ENCODE peak calls at places on chromosomes 5 and 9, in six cellular contexts. N is stomach, Y is H1, X is Panc1, R is sigmoid colon, J is GM12892. L is an unnamed sample.

GRCh38 chr5:71880531-71880930 is 161.5 kb downstream of the CARTPT start:
- DNase-seq in N (no peak), Y (no peak), X (no peak), R (no peak), J (no peak), L (no peak)

GRCh38 chr9:123550797-123551196 is 194.8 kb downstream of the CRB2 start:
- DNase-seq in N (no peak), Y (no peak), X (no peak), R (no peak), J (no peak), L (no peak)

GRCh38 chr9:126756876-126757415 is 47.9 kb upstream of the ZBTB43 start:
- DNase-seq in N (no peak), Y (no peak), X (no peak), R (no peak), J (no peak), L (peak)

GRCh38 chr5:180338001-180338707 is 15.0 kb downstream of the GFPT2 start:
- DNase-seq in N (no peak), Y (no peak), X (no peak), R (no peak), J (no peak), L (no peak)

GRCh38 chr5:6402939-6403338 is 24.6 kb upstream of the MED10 start:
- DNase-seq in N (no peak), Y (no peak), X (no peak), R (no peak), J (no peak), L (no peak)

GRCh38 chr5:154519375-154519774 is 41.3 kb upstream of the HAND1 start:
- DNase-seq in N (no peak), Y (no peak), X (peak), R (no peak), J (no peak), L (no peak)

GRCh38 chr9:27865031-27865438 is 291.8 kb upstream of the C9orf72 start:
- DNase-seq in N (no peak), Y (no peak), X (no peak), R (no peak), J (no peak), L (no peak)

GRCh38 chr9:128414461-128414860 is 6.2 kb upstream of the CERCAM start:
- DNase-seq in N (no peak), Y (no peak), X (no peak), R (no peak), J (no peak), L (no peak)

GRCh38 chr9:38000735-38001134 is 68.3 kb downstream of the SHB start:
- DNase-seq in N (no peak), Y (no peak), X (no peak), R (no peak), J (no peak), L (no peak)

GRCh38 chr5:7927466-7928375 is 58.8 kb downstream of the MTRR start:
- DNase-seq in N (peak), Y (peak), X (peak), R (no peak), J (peak), L (no peak)

GRCh38 chr9:127637322-127637847 is 25.3 kb downstream of the STXBP1 start:
- DNase-seq in N (no peak), Y (no peak), X (no peak), R (no peak), J (no peak), L (no peak)

GRCh38 chr5:78496373-78496772 is 136.0 kb downstream of the SCAMP1 start:
- DNase-seq in N (peak), Y (no peak), X (no peak), R (no peak), J (no peak), L (no peak)

GRCh38 chr9:94173632-94174031 is 85.5 kb upstream of the ZNF169 start:
- DNase-seq in N (no peak), Y (no peak), X (no peak), R (no peak), J (no peak), L (no peak)

GRCh38 chr9:125932012-125932411 is 184.8 kb downstream of the PBX3 start:
- DNase-seq in N (no peak), Y (no peak), X (peak), R (peak), J (no peak), L (no peak)

GRCh38 chr5:57002959-57003485 is 51.1 kb upstream of the MIER3 start:
- DNase-seq in N (no peak), Y (no peak), X (no peak), R (no peak), J (no peak), L (no peak)

GRCh38 chr5:52705720-52706119 is 82.0 kb upstream of the ITGA1 start:
- DNase-seq in N (no peak), Y (no peak), X (no peak), R (no peak), J (no peak), L (no peak)

GRCh38 chr9:22158983-22159382 is 149.9 kb upstream of the CDKN2B start:
- DNase-seq in N (peak), Y (no peak), X (no peak), R (peak), J (no peak), L (peak)

GRCh38 chr9:76215066-76215465 is 179.2 kb downstream of the RFK start:
- DNase-seq in N (no peak), Y (no peak), X (no peak), R (no peak), J (no peak), L (no peak)

GRCh38 chr5:86757824-86758223 is 140.1 kb downstream of the COX7C start:
- DNase-seq in N (no peak), Y (no peak), X (no peak), R (no peak), J (no peak), L (no peak)

GRCh38 chr5:8908055-8908683 is 637.7 kb downstream of the SEMA5A start:
- DNase-seq in N (no peak), Y (peak), X (peak), R (no peak), J (no peak), L (no peak)

GRCh38 chr9:36878986-36879982 is 154.8 kb downstream of the PAX5 start:
- DNase-seq in N (no peak), Y (no peak), X (no peak), R (peak), J (peak), L (no peak)

GRCh38 chr5:63860379-63860778 is 101.9 kb downstream of the HTR1A start:
- DNase-seq in N (no peak), Y (no peak), X (no peak), R (no peak), J (no peak), L (no peak)

GRCh38 chr9:33245341-33245740 is 5.4 kb downstream of the SPINK4 start:
- DNase-seq in N (peak), Y (no peak), X (no peak), R (peak), J (no peak), L (no peak)

GRCh38 chr9:137298401-137298982 is 3.6 kb downstream of the NRARP start:
- DNase-seq in N (peak), Y (no peak), X (no peak), R (no peak), J (no peak), L (no peak)

GRCh38 chr5:72347801-72348305 is 27.7 kb downstream of the PTCD2 start:
- DNase-seq in N (no peak), Y (no peak), X (no peak), R (no peak), J (no peak), L (no peak)

GRCh38 chr5:106380736-106381135 is 1290.0 kb downstream of the EFNA5 start:
- DNase-seq in N (no peak), Y (no peak), X (no peak), R (no peak), J (no peak), L (no peak)

GRCh38 chr9:129736334-129736733 is 16.5 kb downstream of the PTGES start:
- DNase-seq in N (no peak), Y (no peak), X (no peak), R (no peak), J (no peak), L (no peak)

GRCh38 chr9:129735546-129735945 is 17.3 kb downstream of the PTGES start:
- DNase-seq in N (no peak), Y (no peak), X (no peak), R (no peak), J (no peak), L (no peak)

GRCh38 chr9:129740174-129740573 is 12.7 kb downstream of the PTGES start:
- DNase-seq in N (no peak), Y (no peak), X (no peak), R (no peak), J (no peak), L (no peak)

GRCh38 chr9:129739432-129739831 is 13.4 kb downstream of the PTGES start:
- DNase-seq in N (no peak), Y (no peak), X (no peak), R (no peak), J (no peak), L (no peak)

DNA sequence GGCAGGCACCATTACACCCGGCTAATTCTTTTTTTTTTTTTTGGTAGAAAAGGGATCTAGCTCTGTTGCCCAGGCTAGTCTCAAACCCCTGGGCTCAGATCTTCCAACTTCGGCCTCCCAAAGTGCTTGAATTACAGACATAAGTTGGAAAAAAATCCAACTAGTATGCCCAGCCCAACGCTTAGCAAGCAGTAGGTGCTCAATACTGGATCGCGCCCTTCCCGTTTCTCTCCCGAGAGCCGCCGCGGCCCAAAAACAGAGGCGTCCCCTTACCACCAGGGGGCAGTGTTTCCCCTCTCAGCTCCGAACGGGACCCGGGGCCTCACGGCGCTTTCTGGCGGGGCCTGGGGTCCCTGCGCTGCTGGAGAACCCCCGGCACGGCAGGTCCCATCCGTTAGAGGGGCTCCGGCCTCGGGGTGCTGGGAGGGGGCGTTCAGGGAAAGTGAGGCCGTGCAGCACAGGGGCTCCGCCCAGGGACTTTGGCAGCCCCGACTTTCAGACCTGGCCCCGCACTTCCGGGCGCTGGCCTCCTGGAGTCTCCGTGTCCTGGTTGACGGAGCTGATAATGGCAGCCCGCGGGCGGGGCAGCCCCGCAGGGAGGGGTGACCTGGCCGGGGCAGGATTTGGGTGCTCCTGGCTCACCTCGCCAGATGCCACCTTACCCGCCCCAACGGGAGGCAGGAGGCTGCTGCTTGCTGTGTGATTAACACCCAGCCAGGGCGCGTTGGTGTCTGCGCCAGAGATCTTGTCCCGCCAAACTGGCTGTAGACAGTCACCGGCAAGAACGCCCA is 15.2 kb downstream of the PTGES start:
- DNase-seq in N (peak), Y (no peak), X (no peak), R (peak), J (peak), L (peak)
- TF ChIP-seq POLR2AphosphoS5 in N (no peak), Y (no peak), X (no peak), R (no peak), J (no peak), L (no peak)

GRCh38 chr5:139443766-139444473 is 4.6 kb upstream of the DNAJC18 start:
- DNase-seq in N (no peak), Y (no peak), X (no peak), R (peak), J (no peak), L (no peak)

GRCh38 chr5:139446956-139447779 is 7.8 kb upstream of the DNAJC18 start:
- DNase-seq in N (no peak), Y (no peak), X (no peak), R (no peak), J (no peak), L (no peak)

GRCh38 chr5:139451176-139451575 is 11.4 kb downstream of the ECSCR start:
- DNase-seq in N (no peak), Y (no peak), X (no peak), R (no peak), J (no peak), L (no peak)

DNA sequence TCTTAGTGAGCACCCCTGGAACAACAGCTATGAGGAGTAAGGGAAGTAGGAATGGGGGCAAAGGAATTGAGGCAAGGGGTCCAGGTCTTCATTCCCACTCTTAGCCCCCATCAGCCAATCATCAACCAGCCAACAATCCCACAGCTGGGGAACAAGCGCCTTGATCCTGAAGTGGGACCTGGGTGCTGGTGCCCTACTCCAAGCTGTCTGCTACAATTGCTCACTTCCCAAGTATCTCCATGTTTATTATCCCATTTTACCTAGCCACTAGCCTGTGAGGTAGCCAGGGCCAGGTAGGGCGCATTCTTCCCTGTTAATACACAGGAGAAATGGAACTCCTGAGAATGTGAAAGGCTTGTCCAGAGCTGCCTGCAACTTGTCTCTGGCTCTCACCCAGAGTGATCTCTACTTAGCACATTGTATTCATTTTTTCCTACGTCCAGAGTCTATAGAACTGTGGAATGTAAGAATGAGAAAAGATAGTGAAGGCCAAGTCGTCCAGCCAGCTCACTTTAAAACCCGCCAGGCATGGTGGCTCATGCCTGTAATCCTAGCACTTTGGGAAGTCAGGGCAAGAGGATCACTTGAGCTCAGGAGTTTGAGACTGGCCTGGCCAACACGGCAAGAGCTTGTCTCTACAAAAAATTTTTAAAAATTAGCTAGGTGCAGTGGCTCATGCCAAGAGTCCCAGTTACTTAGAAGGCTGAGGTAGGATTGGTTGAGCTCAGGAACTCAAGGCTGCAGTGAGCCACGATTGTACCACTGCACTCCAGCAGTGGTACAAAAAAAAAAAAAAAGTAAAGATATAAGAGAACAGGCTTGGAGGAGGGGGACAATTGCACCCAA is 6.2 kb upstream of the DNAJC18 start:
- DNase-seq in N (no peak), Y (no peak), X (no peak), R (no peak), J (no peak), L (no peak)
- TF ChIP-seq POLR2AphosphoS5 in N (no peak), Y (no peak), X (no peak), R (no peak), J (no peak), L (no peak)

GRCh38 chr9:113410207-113411158 is at the start of the genes C9orf43 and POLE3:
- DNase-seq in N (peak), Y (peak), X (peak), R (peak), J (peak), L (peak)
- TF ChIP-seq POLR2AphosphoS5 in N (peak), Y (peak), X (peak), R (peak), J (peak), L (peak)

DNA sequence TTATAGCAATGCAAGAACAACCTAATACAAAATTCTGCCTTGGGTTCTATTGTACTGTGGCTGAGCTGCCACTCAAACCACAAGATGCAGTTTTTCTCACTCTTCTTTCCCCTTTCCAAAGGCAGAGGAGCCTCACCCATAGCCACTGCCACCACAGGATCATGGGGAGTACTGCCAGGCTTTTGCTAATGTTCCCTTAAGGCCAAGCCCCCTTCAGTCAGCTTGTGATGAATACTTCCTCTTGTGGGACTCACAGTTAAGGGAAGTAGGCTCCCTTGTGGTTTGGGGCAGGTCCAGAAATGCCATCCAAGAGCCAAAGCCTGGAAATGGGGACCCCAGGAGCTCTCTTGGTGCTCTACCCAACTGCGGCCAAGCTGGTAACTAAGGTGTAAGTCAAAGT is 258.7 kb downstream of the SPATA31D1 start:
- DNase-seq in N (no peak), Y (no peak), X (no peak), R (no peak), J (no peak), L (no peak)
- TF ChIP-seq POLR2AphosphoS5 in N (no peak), Y (no peak), X (no peak), R (no peak), J (no peak), L (no peak)

GRCh38 chr5:371811-372555 is 50.5 kb downstream of the AHRR start:
- DNase-seq in N (peak), Y (no peak), X (no peak), R (no peak), J (no peak), L (no peak)
- TF ChIP-seq POLR2AphosphoS5 in N (no peak), Y (no peak), X (no peak), R (no peak), J (no peak), L (peak)

GRCh38 chr5:135976216-135976615 is 21.4 kb upstream of the LECT2 start:
- DNase-seq in N (no peak), Y (no peak), X (no peak), R (no peak), J (no peak), L (no peak)
- TF ChIP-seq POLR2AphosphoS5 in N (no peak), Y (no peak), X (no peak), R (no peak), J (no peak), L (no peak)

GRCh38 chr5:83567741-83568530 is 96.4 kb downstream of the VCAN start:
- DNase-seq in N (no peak), Y (no peak), X (no peak), R (no peak), J (no peak), L (peak)
- TF ChIP-seq POLR2AphosphoS5 in N (no peak), Y (no peak), X (no peak), R (no peak), J (no peak), L (no peak)